ENCODE peak calls at places on chromosomes 7 and 10, in seven cellular contexts. L, O, H, J, I, M and Y are unnamed samples.

GRCh38 chr7:15086171-15086745 is 183.7 kb upstream of the DGKB start:
- DNase-seq in I (no peak), L (no peak), M (no peak), H (no peak), J (no peak), O (no peak), Y (no peak)

GRCh38 chr10:117757121-117757795 is 214.7 kb downstream of the EMX2 start:
- DNase-seq in I (no peak), O (no peak), M (no peak), L (no peak), H (no peak), J (no peak), Y (no peak)

GRCh38 chr10:11330383-11331020 is 280.9 kb downstream of the USP6NL start:
- DNase-seq in J (no peak), L (no peak), H (no peak), O (peak), M (no peak), I (no peak), Y (no peak)

GRCh38 chr10:29120216-29120615 is 168.7 kb upstream of the LYZL1 start:
- DNase-seq in I (no peak), J (peak), M (no peak), O (peak), H (no peak), L (no peak), Y (no peak)

GRCh38 chr10:132212816-132213215 is 26.1 kb downstream of the DPYSL4 start:
- DNase-seq in O (no peak), H (no peak), J (no peak), I (no peak), L (no peak), M (no peak), Y (no peak)

GRCh38 chr7:28163955-28164354 is 16.6 kb downstream of the JAZF1 start:
- DNase-seq in O (no peak), M (no peak), I (no peak), L (no peak), J (no peak), H (no peak), Y (no peak)

GRCh38 chr10:48389272-48389671 is 82.8 kb downstream of the MAPK8 start:
- DNase-seq in I (no peak), M (no peak), L (no peak), H (no peak), J (no peak), O (no peak), Y (no peak)

GRCh38 chr10:106557951-106558733 is 606.4 kb downstream of the SORCS1 start:
- DNase-seq in L (no peak), J (no peak), O (no peak), H (no peak), I (no peak), M (no peak), Y (no peak)

GRCh38 chr10:107687702-107688101 is 523.2 kb upstream of the SORCS1 start:
- DNase-seq in J (no peak), O (no peak), L (no peak), H (no peak), I (no peak), M (no peak), Y (no peak)

GRCh38 chr7:24975172-24975571 is 4.8 kb downstream of the OSBPL3 start:
- DNase-seq in H (no peak), I (no peak), M (no peak), J (no peak), O (no peak), L (no peak), Y (no peak)

GRCh38 chr7:139242741-139243281 is 11.8 kb downstream of the UBN2 start:
- DNase-seq in O (no peak), H (no peak), L (no peak), M (no peak), J (no peak), I (no peak), Y (no peak)

GRCh38 chr7:157302314-157302711 is 34.5 kb upstream of the DNAJB6 start:
- DNase-seq in O (peak), J (no peak), L (peak), I (peak), M (no peak), H (peak), Y (no peak)

GRCh38 chr7:150361402-150361801 is 7.2 kb upstream of the REPIN1 start:
- DNase-seq in O (no peak), I (no peak), L (no peak), H (no peak), M (no peak), J (no peak), Y (no peak)

GRCh38 chr7:4748267-4748666 is 27.2 kb upstream of the AP5Z1 start:
- DNase-seq in H (peak), J (no peak), L (no peak), I (no peak), M (no peak), O (no peak), Y (no peak)

GRCh38 chr10:87659571-87660483 is at the start of gene PAPSS2:
- DNase-seq in L (peak), M (peak), J (peak), I (no peak), O (no peak), H (peak), Y (peak)

GRCh38 chr10:99733366-99733765 is 1.3 kb downstream of the CUTC start:
- DNase-seq in M (no peak), H (peak), I (no peak), J (no peak), L (no peak), O (no peak), Y (no peak)

GRCh38 chr10:88792656-88793055 is 9.9 kb upstream of the LIPM start:
- DNase-seq in I (no peak), H (no peak), M (no peak), O (no peak), J (no peak), L (no peak), Y (no peak)

GRCh38 chr7:67653856-67654442 is 657.3 kb downstream of the TYW1 start:
- DNase-seq in H (no peak), M (no peak), L (no peak), I (no peak), O (no peak), J (no peak), Y (no peak)

GRCh38 chr10:45422207-45422606 is 48.2 kb downstream of the ALOX5 start:
- DNase-seq in M (no peak), O (no peak), L (no peak), J (no peak), I (no peak), H (no peak), Y (no peak)

GRCh38 chr7:25849361-25850184 is 302.4 kb upstream of the NFE2L3 start:
- DNase-seq in O (peak), H (no peak), I (no peak), J (no peak), L (no peak), M (no peak), Y (peak)

GRCh38 chr10:22356324-22356873 is 11.1 kb downstream of the SPAG6 start:
- DNase-seq in M (no peak), H (no peak), L (no peak), I (no peak), J (no peak), O (no peak), Y (no peak)

GRCh38 chr7:46933596-46933995 is 648.3 kb downstream of the TNS3 start:
- DNase-seq in L (no peak), I (no peak), O (peak), M (no peak), J (no peak), H (no peak), Y (no peak)

GRCh38 chr10:116636385-116636784 is 15.6 kb downstream of the PNLIPRP2 start:
- DNase-seq in H (no peak), L (no peak), J (no peak), M (no peak), O (no peak), I (no peak), Y (no peak)

GRCh38 chr7:30422922-30423321 is 55.7 kb downstream of the NOD1 start:
- DNase-seq in H (no peak), M (no peak), O (no peak), J (no peak), I (no peak), L (peak), Y (no peak)

GRCh38 chr7:5479133-5479745 is 55.6 kb upstream of the TNRC18 start:
- DNase-seq in M (no peak), O (peak), L (no peak), I (no peak), J (no peak), H (no peak), Y (no peak)

GRCh38 chr10:88395677-88396076 is 187.4 kb downstream of the RNLS start:
- DNase-seq in H (no peak), M (no peak), J (no peak), O (no peak), L (no peak), I (no peak), Y (no peak)

GRCh38 chr7:3282457-3282856 is 18.6 kb upstream of the SDK1 start:
- DNase-seq in O (no peak), I (no peak), M (no peak), J (no peak), L (no peak), H (no peak), Y (peak)

GRCh38 chr10:51960494-51960895 is 261.1 kb upstream of the CSTF2T start:
- DNase-seq in H (peak), M (no peak), O (peak), J (peak), I (no peak), L (no peak), Y (no peak)

GRCh38 chr10:67669978-67670377 is 26.0 kb downstream of the CTNNA3 start:
- DNase-seq in H (no peak), L (no peak), O (no peak), I (no peak), J (no peak), M (no peak), Y (no peak)

GRCh38 chr7:5497158-5498103 is 73.8 kb upstream of the TNRC18 start:
- DNase-seq in L (no peak), H (no peak), O (no peak), M (no peak), J (no peak), I (no peak), Y (no peak)

GRCh38 chr7:136114966-136115762 is 138.0 kb upstream of the MTPN start:
- DNase-seq in M (peak), O (no peak), J (peak), I (no peak), L (peak), H (peak), Y (peak)

GRCh38 chr10:69653561-69653960 is 23.5 kb downstream of the FAM241B start:
- DNase-seq in M (no peak), O (no peak), L (no peak), I (no peak), H (no peak), J (no peak), Y (no peak)

GRCh38 chr7:11846311-11846710 is 14.3 kb upstream of the THSD7A start:
- DNase-seq in H (no peak), J (no peak), O (no peak), M (no peak), L (no peak), I (no peak), Y (no peak)

GRCh38 chr7:149764481-149765398 is 8.6 kb downstream of the ZNF467 start:
- DNase-seq in O (no peak), L (no peak), M (no peak), I (no peak), J (no peak), H (no peak), Y (no peak)

GRCh38 chr10:127976286-127976685 is 69.4 kb downstream of the PTPRE start:
- DNase-seq in H (no peak), O (no peak), M (no peak), I (no peak), J (no peak), L (no peak), Y (no peak)

GRCh38 chr7:31251441-31251840 is 89.1 kb downstream of the NEUROD6 start:
- DNase-seq in M (no peak), L (no peak), I (no peak), J (no peak), H (no peak), O (no peak), Y (no peak)

GRCh38 chr7:140734096-140734495 is 37.6 kb downstream of the NDUFB2 start:
- DNase-seq in L (no peak), O (no peak), I (no peak), H (no peak), J (no peak), M (no peak), Y (no peak)

GRCh38 chr7:32163141-32163806 is 93.1 kb upstream of the PDE1C start:
- DNase-seq in M (peak), O (peak), J (peak), L (no peak), I (no peak), H (no peak), Y (peak)